ENCODE peak calls at places on chromosomes 4 and X, in eight cellular contexts. One of them, this sample, is unnamed.

GRCh38 chrX:149314031-149314430 is 191.1 kb downstream of the IDS start:
- DNase-seq in GM23338: no peak
- DNase-seq in cardiac fibroblast: peak
- DNase-seq in GM12864: no peak
- DNase-seq in GM06990: no peak
- DNase-seq in PC-3: no peak
- DNase-seq in GM12878: no peak
- DNase-seq in choroid plexus epithelial cell: peak
- DNase-seq in this sample: peak

GRCh38 chrX:146224442-146224841 is 406.8 kb downstream of the SLITRK2 start:
- DNase-seq in GM23338: peak
- DNase-seq in cardiac fibroblast: no peak
- DNase-seq in GM12864: no peak
- DNase-seq in GM06990: no peak
- DNase-seq in PC-3: peak
- DNase-seq in GM12878: no peak
- DNase-seq in choroid plexus epithelial cell: no peak
- DNase-seq in this sample: no peak

GRCh38 chr4:107034982-107035710 is 967 bp downstream of the DKK2 start:
- DNase-seq in GM23338: peak
- DNase-seq in cardiac fibroblast: peak
- DNase-seq in GM12864: no peak
- DNase-seq in GM06990: no peak
- DNase-seq in PC-3: no peak
- DNase-seq in GM12878: no peak
- DNase-seq in choroid plexus epithelial cell: peak
- DNase-seq in this sample: no peak

GRCh38 chr4:111064342-111064993 is 441.6 kb upstream of the PITX2 start:
- DNase-seq in GM23338: peak
- DNase-seq in cardiac fibroblast: peak
- DNase-seq in GM12864: no peak
- DNase-seq in GM06990: no peak
- DNase-seq in PC-3: peak
- DNase-seq in GM12878: peak
- DNase-seq in choroid plexus epithelial cell: peak
- DNase-seq in this sample: peak

GRCh38 chr4:21948347-21949072 is at the start of gene KCNIP4:
- DNase-seq in GM23338: peak
- DNase-seq in cardiac fibroblast: peak
- DNase-seq in GM12864: no peak
- DNase-seq in GM06990: peak
- DNase-seq in PC-3: no peak
- DNase-seq in GM12878: no peak
- DNase-seq in choroid plexus epithelial cell: peak
- DNase-seq in this sample: peak

GRCh38 chr4:41883988-41884737 is 51.1 kb upstream of the TMEM33 start:
- DNase-seq in GM23338: no peak
- DNase-seq in cardiac fibroblast: no peak
- DNase-seq in GM12864: no peak
- DNase-seq in GM06990: no peak
- DNase-seq in PC-3: peak
- DNase-seq in GM12878: no peak
- DNase-seq in choroid plexus epithelial cell: no peak
- DNase-seq in this sample: no peak

GRCh38 chr4:186168750-186169149 is 22.6 kb upstream of the CYP4V2 start:
- DNase-seq in GM23338: peak
- DNase-seq in cardiac fibroblast: no peak
- DNase-seq in GM12864: no peak
- DNase-seq in GM06990: no peak
- DNase-seq in PC-3: no peak
- DNase-seq in GM12878: no peak
- DNase-seq in choroid plexus epithelial cell: no peak
- DNase-seq in this sample: no peak

GRCh38 chr4:1531683-1532548 is 125.7 kb upstream of the NKX1-1 start:
- DNase-seq in GM23338: no peak
- DNase-seq in cardiac fibroblast: no peak
- DNase-seq in GM12864: no peak
- DNase-seq in GM06990: no peak
- DNase-seq in PC-3: no peak
- DNase-seq in GM12878: no peak
- DNase-seq in choroid plexus epithelial cell: no peak
- DNase-seq in this sample: no peak

GRCh38 chrX:74602142-74602541 is 12.3 kb downstream of the RLIM start:
- DNase-seq in GM23338: no peak
- DNase-seq in cardiac fibroblast: no peak
- DNase-seq in GM12864: no peak
- DNase-seq in GM06990: no peak
- DNase-seq in PC-3: no peak
- DNase-seq in GM12878: no peak
- DNase-seq in choroid plexus epithelial cell: no peak
- DNase-seq in this sample: no peak

GRCh38 chr4:148261861-148262260 is 180.4 kb downstream of the NR3C2 start:
- DNase-seq in GM23338: no peak
- DNase-seq in cardiac fibroblast: no peak
- DNase-seq in GM12864: no peak
- DNase-seq in GM06990: no peak
- DNase-seq in PC-3: peak
- DNase-seq in GM12878: no peak
- DNase-seq in choroid plexus epithelial cell: no peak
- DNase-seq in this sample: no peak

GRCh38 chr4:112189754-112190153 is 41.8 kb upstream of the AP1AR start:
- DNase-seq in GM23338: peak
- DNase-seq in cardiac fibroblast: peak
- DNase-seq in GM12864: no peak
- DNase-seq in GM06990: no peak
- DNase-seq in PC-3: peak
- DNase-seq in GM12878: no peak
- DNase-seq in choroid plexus epithelial cell: peak
- DNase-seq in this sample: peak

GRCh38 chrX:17057209-17057608 is 110.8 kb downstream of the REPS2 start:
- DNase-seq in GM23338: no peak
- DNase-seq in cardiac fibroblast: no peak
- DNase-seq in GM12864: no peak
- DNase-seq in GM06990: no peak
- DNase-seq in PC-3: no peak
- DNase-seq in GM12878: no peak
- DNase-seq in choroid plexus epithelial cell: no peak
- DNase-seq in this sample: no peak

GRCh38 chr4:94516999-94517398 is 65.3 kb downstream of the PDLIM5 start:
- DNase-seq in GM23338: no peak
- DNase-seq in cardiac fibroblast: peak
- DNase-seq in GM12864: no peak
- DNase-seq in GM06990: no peak
- DNase-seq in PC-3: peak
- DNase-seq in GM12878: no peak
- DNase-seq in choroid plexus epithelial cell: peak
- DNase-seq in this sample: peak

GRCh38 chr4:7804759-7805385 is 134.8 kb downstream of the AFAP1 start:
- DNase-seq in GM23338: no peak
- DNase-seq in cardiac fibroblast: no peak
- DNase-seq in GM12864: no peak
- DNase-seq in GM06990: no peak
- DNase-seq in PC-3: no peak
- DNase-seq in GM12878: no peak
- DNase-seq in choroid plexus epithelial cell: no peak
- DNase-seq in this sample: no peak

GRCh38 chr4:155796031-155796430 is 37.2 kb downstream of the GUCY1B1 start:
- DNase-seq in GM23338: peak
- DNase-seq in cardiac fibroblast: peak
- DNase-seq in GM12864: no peak
- DNase-seq in GM06990: no peak
- DNase-seq in PC-3: peak
- DNase-seq in GM12878: no peak
- DNase-seq in choroid plexus epithelial cell: peak
- DNase-seq in this sample: peak

GRCh38 chrX:53479295-53479694 is 45.1 kb upstream of the HSD17B10 start:
- DNase-seq in GM23338: peak
- DNase-seq in cardiac fibroblast: no peak
- DNase-seq in GM12864: no peak
- DNase-seq in GM06990: no peak
- DNase-seq in PC-3: peak
- DNase-seq in GM12878: no peak
- DNase-seq in choroid plexus epithelial cell: no peak
- DNase-seq in this sample: no peak

GRCh38 chrX:53476371-53476770 is 42.2 kb upstream of the HSD17B10 start:
- DNase-seq in GM23338: no peak
- DNase-seq in cardiac fibroblast: peak
- DNase-seq in GM12864: no peak
- DNase-seq in GM06990: no peak
- DNase-seq in PC-3: no peak
- DNase-seq in GM12878: no peak
- DNase-seq in choroid plexus epithelial cell: peak
- DNase-seq in this sample: no peak

GRCh38 chrX:53481816-53482485 is 47.8 kb upstream of the HSD17B10 start:
- DNase-seq in GM23338: peak
- DNase-seq in cardiac fibroblast: peak
- DNase-seq in GM12864: peak
- DNase-seq in GM06990: peak
- DNase-seq in PC-3: peak
- DNase-seq in GM12878: no peak
- DNase-seq in choroid plexus epithelial cell: peak
- DNase-seq in this sample: peak

GRCh38 chrX:53483838-53484420 is 49.8 kb upstream of the HSD17B10 start:
- DNase-seq in GM23338: no peak
- DNase-seq in cardiac fibroblast: peak
- DNase-seq in GM12864: no peak
- DNase-seq in GM06990: no peak
- DNase-seq in PC-3: peak
- DNase-seq in GM12878: no peak
- DNase-seq in choroid plexus epithelial cell: no peak
- DNase-seq in this sample: no peak

GRCh38 chrX:53481093-53481492 is 46.9 kb upstream of the HSD17B10 start:
- DNase-seq in GM23338: peak
- DNase-seq in cardiac fibroblast: no peak
- DNase-seq in GM12864: no peak
- DNase-seq in GM06990: no peak
- DNase-seq in PC-3: peak
- DNase-seq in GM12878: no peak
- DNase-seq in choroid plexus epithelial cell: no peak
- DNase-seq in this sample: no peak
- TF ChIP-seq CTCF in GM23338: peak
- TF ChIP-seq CTCF in cardiac fibroblast: peak
- TF ChIP-seq CTCF in GM12864: peak
- TF ChIP-seq CTCF in GM06990: peak
- TF ChIP-seq CTCF in PC-3: peak
- TF ChIP-seq CTCF in GM12878: peak
- TF ChIP-seq CTCF in choroid plexus epithelial cell: peak
- TF ChIP-seq CTCF in this sample: peak

DNA sequence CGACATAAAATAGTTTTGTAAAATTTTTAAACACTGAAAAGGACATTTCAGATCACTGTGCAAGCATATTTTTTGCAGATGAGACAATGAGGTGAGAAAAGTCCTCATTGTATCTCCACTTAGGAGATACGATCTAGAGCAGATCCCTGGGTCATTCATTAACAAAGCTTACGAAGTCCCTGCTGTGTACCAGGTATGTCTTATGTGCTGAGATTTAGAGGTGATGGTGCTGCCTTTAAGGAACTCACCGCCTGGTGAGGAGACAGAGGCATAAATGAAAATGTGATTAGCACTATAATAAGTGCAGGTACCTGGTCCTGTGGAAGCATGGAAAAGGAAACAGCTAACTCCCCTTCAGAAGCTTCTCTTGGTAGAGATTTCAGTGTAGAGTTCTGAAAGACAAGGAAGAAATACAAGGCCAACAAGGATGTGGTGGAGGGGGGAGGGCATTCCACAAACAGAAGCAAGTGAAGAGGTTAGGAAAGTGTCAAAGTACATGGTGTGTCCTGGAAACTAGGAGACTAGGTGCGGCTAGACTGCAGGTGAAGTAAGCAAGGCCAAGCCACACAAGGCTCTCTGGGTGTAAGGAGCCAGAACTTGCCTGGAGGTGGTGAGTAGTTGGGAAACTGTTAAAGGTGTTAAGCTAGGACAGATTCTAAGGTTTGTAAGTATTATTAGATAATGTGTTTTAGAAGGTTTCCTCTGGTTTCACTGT is 1.5 kb upstream of the NDNF start:
- DNase-seq in GM23338: peak
- DNase-seq in cardiac fibroblast: no peak
- DNase-seq in GM12864: no peak
- DNase-seq in GM06990: no peak
- DNase-seq in PC-3: no peak
- DNase-seq in GM12878: no peak
- DNase-seq in choroid plexus epithelial cell: no peak
- DNase-seq in this sample: no peak
- H3K4me3 ChIP-seq in GM23338: peak
- H3K4me3 ChIP-seq in cardiac fibroblast: no peak
- H3K4me3 ChIP-seq in GM12864: no peak
- H3K4me3 ChIP-seq in GM06990: no peak
- H3K4me3 ChIP-seq in PC-3: no peak
- H3K4me3 ChIP-seq in GM12878: no peak
- H3K4me3 ChIP-seq in choroid plexus epithelial cell: no peak
- H3K4me3 ChIP-seq in this sample: no peak

GRCh38 chrX:3651272-3651671 is 62.2 kb downstream of the PRKX start:
- DNase-seq in GM23338: peak
- DNase-seq in cardiac fibroblast: peak
- DNase-seq in GM12864: no peak
- DNase-seq in GM06990: no peak
- DNase-seq in PC-3: peak
- DNase-seq in GM12878: no peak
- DNase-seq in choroid plexus epithelial cell: peak
- DNase-seq in this sample: peak
- TF ChIP-seq CTCF in GM23338: no peak
- TF ChIP-seq CTCF in cardiac fibroblast: peak
- TF ChIP-seq CTCF in GM12864: no peak
- TF ChIP-seq CTCF in GM06990: peak
- TF ChIP-seq CTCF in PC-3: peak
- TF ChIP-seq CTCF in GM12878: peak
- TF ChIP-seq CTCF in choroid plexus epithelial cell: peak
- TF ChIP-seq CTCF in this sample: peak

GRCh38 chr4:3307486-3307885 is 14.7 kb downstream of the RGS12 start:
- DNase-seq in GM23338: no peak
- DNase-seq in cardiac fibroblast: no peak
- DNase-seq in GM12864: no peak
- DNase-seq in GM06990: no peak
- DNase-seq in PC-3: no peak
- DNase-seq in GM12878: no peak
- DNase-seq in choroid plexus epithelial cell: no peak
- DNase-seq in this sample: no peak

GRCh38 chr4:3304831-3305609 is 12.2 kb downstream of the RGS12 start:
- DNase-seq in GM23338: no peak
- DNase-seq in cardiac fibroblast: peak
- DNase-seq in GM12864: no peak
- DNase-seq in GM06990: no peak
- DNase-seq in PC-3: no peak
- DNase-seq in GM12878: no peak
- DNase-seq in choroid plexus epithelial cell: peak
- DNase-seq in this sample: peak

GRCh38 chr4:3307060-3307459 is 14.2 kb downstream of the RGS12 start:
- DNase-seq in GM23338: no peak
- DNase-seq in cardiac fibroblast: no peak
- DNase-seq in GM12864: no peak
- DNase-seq in GM06990: no peak
- DNase-seq in PC-3: no peak
- DNase-seq in GM12878: no peak
- DNase-seq in choroid plexus epithelial cell: no peak
- DNase-seq in this sample: no peak

GRCh38 chr4:3306465-3306864 is 13.6 kb downstream of the RGS12 start:
- DNase-seq in GM23338: no peak
- DNase-seq in cardiac fibroblast: no peak
- DNase-seq in GM12864: no peak
- DNase-seq in GM06990: no peak
- DNase-seq in PC-3: no peak
- DNase-seq in GM12878: no peak
- DNase-seq in choroid plexus epithelial cell: no peak
- DNase-seq in this sample: no peak

GRCh38 chr4:3305610-3306371 is 13.0 kb downstream of the RGS12 start:
- DNase-seq in GM23338: no peak
- DNase-seq in cardiac fibroblast: peak
- DNase-seq in GM12864: no peak
- DNase-seq in GM06990: no peak
- DNase-seq in PC-3: no peak
- DNase-seq in GM12878: no peak
- DNase-seq in choroid plexus epithelial cell: no peak
- DNase-seq in this sample: peak
- H3K4me3 ChIP-seq in GM23338: no peak
- H3K4me3 ChIP-seq in cardiac fibroblast: no peak
- H3K4me3 ChIP-seq in GM12864: no peak
- H3K4me3 ChIP-seq in GM06990: no peak
- H3K4me3 ChIP-seq in PC-3: no peak
- H3K4me3 ChIP-seq in GM12878: no peak
- H3K4me3 ChIP-seq in choroid plexus epithelial cell: no peak
- H3K4me3 ChIP-seq in this sample: no peak

This sample was measured in fibroblast of pulmonary artery.